ENCODE peak calls at places on chromosomes 11 and 22, in nine cellular contexts. T is colonic mucosa, N is upper lobe of right lung, K is body of pancreas, Z is brain microvascular endothelial cell, B is IMR-90, W is tibial artery, P is lower lobe of right lung, J is kidney. O is an unnamed sample.

GRCh38 chr11:11980841-11981308 is 27.6 kb downstream of the DKK3 start:
- DNase-seq in W (no peak), N (peak; percentile 26), B (peak; percentile 55), K (no peak), T (no peak), J (no peak), P (no peak), Z (no peak), O (no peak)

GRCh38 chr22:32558681-32559355 is 84.2 kb downstream of the FBXO7 start:
- DNase-seq in N (no peak), B (peak; percentile 79), J (peak; percentile 90), T (peak; percentile 69), P (no peak), Z (peak; percentile 51), K (peak; percentile 30), W (peak; percentile 90), O (peak; percentile 87)

GRCh38 chr11:131354251-131354701 is 16.1 kb upstream of the NTM start:
- DNase-seq in T (no peak), W (no peak), P (no peak), N (no peak), Z (no peak), K (no peak), B (no peak), J (no peak), O (no peak)

GRCh38 chr22:25542231-25542630 is 22.2 kb upstream of the GRK3 start:
- DNase-seq in J (no peak), K (no peak), W (no peak), N (no peak), B (no peak), T (no peak), P (no peak), Z (no peak), O (no peak)

GRCh38 chr22:30538280-30538679 is 8.3 kb downstream of the SEC14L6 start:
- DNase-seq in P (no peak), Z (peak; percentile 27), N (no peak), W (no peak), K (no peak), J (no peak), T (no peak), B (peak; percentile 19), O (no peak)

GRCh38 chr22:27676545-27677188 is 124.9 kb downstream of the MN1 start:
- DNase-seq in W (no peak), J (no peak), K (no peak), Z (peak; percentile 60), N (no peak), B (no peak), T (no peak), P (no peak), O (no peak)

GRCh38 chr22:36339171-36340065 is 48.3 kb downstream of the MYH9 start:
- DNase-seq in Z (peak; percentile 66), W (no peak), K (no peak), P (no peak), N (no peak), J (no peak), B (peak; percentile 78), T (no peak), O (no peak)

GRCh38 chr11:39174965-39175364 is 2284.5 kb downstream of the LRRC4C start:
- DNase-seq in B (no peak), K (no peak), T (no peak), J (no peak), W (no peak), N (no peak), Z (no peak), P (no peak), O (no peak)

GRCh38 chr22:42643632-42644421 is 3.4 kb upstream of the ATP5MGL start:
- DNase-seq in P (no peak), T (no peak), J (no peak), N (no peak), Z (no peak), B (no peak), W (no peak), K (no peak), O (no peak)

GRCh38 chr22:42645938-42646568 is 3.1 kb downstream of the CYB5R3 start:
- DNase-seq in N (no peak), B (no peak), J (no peak), W (no peak), T (peak; percentile 71), P (no peak), Z (no peak), K (peak; percentile 54), O (no peak)

GRCh38 chr22:42645341-42645937 is 3.8 kb downstream of the CYB5R3 start:
- DNase-seq in W (no peak), J (no peak), P (peak; percentile 61), Z (no peak), T (no peak), N (peak; percentile 74), K (no peak), B (no peak), O (no peak)

GRCh38 chr22:42642801-42643631 is 2.6 kb upstream of the ATP5MGL start:
- DNase-seq in K (no peak), N (no peak), P (no peak), W (no peak), J (no peak), Z (no peak), B (no peak), T (no peak), O (no peak)

DNA sequence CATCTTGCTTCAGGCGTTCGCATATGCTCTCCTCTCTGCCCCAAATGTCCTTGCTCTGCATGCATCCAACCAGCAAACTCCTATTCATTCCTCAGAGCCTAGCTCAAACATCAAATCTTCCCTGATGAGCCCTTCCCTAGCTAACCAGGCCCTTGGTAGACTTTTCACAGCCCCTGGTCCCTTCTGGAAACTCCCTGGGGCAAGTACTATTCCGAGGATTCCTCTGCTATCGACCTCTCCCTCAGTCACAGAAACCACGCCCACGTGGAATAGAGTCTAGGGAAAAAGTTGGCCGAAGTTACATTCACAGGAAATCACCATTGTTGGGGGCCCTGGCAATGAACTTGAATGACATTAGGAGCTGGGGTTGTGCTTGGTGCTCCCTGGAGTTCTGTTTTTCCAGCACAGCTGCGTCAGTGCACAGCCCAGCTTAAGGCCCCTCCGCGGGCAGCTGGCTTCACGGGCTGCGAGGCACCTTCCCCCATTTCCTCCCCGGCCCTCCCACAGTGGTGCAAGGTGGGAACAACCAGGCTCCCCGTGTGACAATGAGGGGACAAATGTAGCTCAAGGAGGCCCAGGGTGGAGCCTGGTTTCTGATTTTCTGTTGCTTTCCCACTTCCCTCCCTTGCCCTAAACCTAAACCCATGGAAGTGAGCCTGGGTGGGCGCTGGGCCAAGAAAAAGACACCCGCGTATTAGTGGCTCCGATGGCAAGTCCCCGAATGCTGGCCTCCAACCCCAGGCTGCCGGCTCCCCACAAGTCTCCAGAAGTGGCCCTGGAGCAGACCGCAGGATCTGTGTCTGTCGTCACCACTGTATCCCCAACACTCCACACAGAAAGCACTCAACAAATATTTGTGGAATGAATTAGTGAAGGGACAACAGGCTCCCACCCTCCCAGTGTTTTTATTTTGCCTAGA is 4.3 kb upstream of the ATP5MGL start:
- DNase-seq in J (no peak), B (no peak), P (peak; percentile 75), W (peak; percentile 70), Z (no peak), N (peak; percentile 76), K (peak; percentile 41), T (no peak), O (no peak)
- H3K4me3 ChIP-seq in J (peak overlapping the region; percentile 10), B (no peak overlapping the region), P (peak overlapping the region; percentile 43), W (peak overlapping the region; percentile 99), Z (peak overlapping the region; percentile 5), N (peak overlapping the region; percentile 42), K (no peak overlapping the region), T (no peak overlapping the region), O (peak overlapping the region; percentile 96)

DNA sequence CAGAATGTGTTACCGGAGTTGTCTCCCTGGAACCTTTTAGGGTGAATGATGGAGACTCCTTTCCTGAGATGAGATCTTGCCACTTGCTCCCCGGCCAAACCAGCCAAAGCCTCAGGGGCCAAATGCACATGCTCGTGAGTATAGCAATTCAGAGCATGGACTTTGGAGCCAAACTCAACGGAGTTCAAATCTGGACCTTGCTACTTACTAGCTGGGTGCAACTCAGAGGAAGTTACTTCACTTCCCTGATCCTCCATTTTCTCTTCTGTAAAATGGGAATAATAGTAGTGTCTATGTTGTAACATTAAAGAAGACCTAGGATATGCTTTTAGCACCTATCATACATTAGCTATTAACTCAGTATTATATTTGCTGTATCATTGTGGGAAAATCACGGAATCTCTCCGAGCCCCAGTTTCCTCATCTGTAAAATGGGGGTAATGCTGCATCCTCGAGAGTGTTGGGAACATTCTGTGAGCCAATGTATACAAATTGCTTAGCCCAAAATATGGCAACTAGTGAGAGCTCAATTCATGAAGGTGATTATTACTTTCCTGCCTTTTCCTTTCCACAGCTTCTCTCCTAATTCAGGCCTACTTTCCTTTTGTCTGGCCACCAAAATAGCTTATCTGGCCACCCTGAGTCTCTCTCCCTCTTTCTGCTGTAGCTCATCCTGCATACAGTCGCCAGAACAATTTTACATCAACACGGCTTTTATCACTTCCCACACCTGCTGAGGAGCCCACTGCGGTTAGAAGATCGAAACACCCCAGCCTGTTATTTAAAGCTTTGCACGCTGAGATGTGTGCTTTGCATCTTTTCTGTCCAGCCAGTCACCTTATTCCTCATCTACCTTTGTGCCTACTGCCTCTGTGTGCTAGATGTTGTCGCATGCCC is 96.3 kb downstream of the COMMD9 start:
- DNase-seq in T (no peak), P (no peak), Z (no peak), K (no peak), B (no peak), J (no peak), N (no peak), W (no peak), O (no peak)
- TF ChIP-seq CTCF in T (no peak), P (no peak), Z (no peak), K (no peak), B (no peak), J (no peak), N (no peak), W (no peak), O (no peak)

GRCh38 chr11:72720806-72721205 is 31.4 kb downstream of the ARAP1 start:
- DNase-seq in T (no peak), K (peak; percentile 39), P (peak; percentile 46), W (no peak), Z (no peak), N (peak; percentile 68), B (no peak), J (peak; percentile 72), O (no peak)
- H3K27ac ChIP-seq in T (peak overlapping the region; percentile 86), K (peak overlapping the region; percentile 95), P (peak overlapping the region; percentile 90), W (peak overlapping the region; percentile 73), Z (no peak overlapping the region), N (peak overlapping the region; percentile 91), B (no peak overlapping the region), J (peak overlapping the region; percentile 92), O (peak overlapping the region; percentile 62)

GRCh38 chr11:133081730-133082452 is 450.4 kb downstream of the OPCML start:
- DNase-seq in T (no peak), Z (no peak), B (no peak), W (no peak), P (no peak), J (no peak), K (no peak), N (no peak), O (no peak)

GRCh38 chr11:133086518-133086917 is 445.8 kb downstream of the OPCML start:
- DNase-seq in B (no peak), K (no peak), N (no peak), T (no peak), Z (no peak), J (no peak), P (no peak), W (no peak), O (no peak)

GRCh38 chr11:133082453-133082781 is 449.9 kb downstream of the OPCML start:
- DNase-seq in N (no peak), W (peak; percentile 38), K (peak; percentile 30), P (peak; percentile 60), J (peak; percentile 84), Z (no peak), T (peak; percentile 37), B (no peak), O (no peak)

GRCh38 chr11:133081020-133081419 is 451.3 kb downstream of the OPCML start:
- DNase-seq in K (no peak), N (no peak), J (no peak), Z (no peak), P (no peak), B (no peak), W (no peak), T (no peak), O (no peak)

DNA sequence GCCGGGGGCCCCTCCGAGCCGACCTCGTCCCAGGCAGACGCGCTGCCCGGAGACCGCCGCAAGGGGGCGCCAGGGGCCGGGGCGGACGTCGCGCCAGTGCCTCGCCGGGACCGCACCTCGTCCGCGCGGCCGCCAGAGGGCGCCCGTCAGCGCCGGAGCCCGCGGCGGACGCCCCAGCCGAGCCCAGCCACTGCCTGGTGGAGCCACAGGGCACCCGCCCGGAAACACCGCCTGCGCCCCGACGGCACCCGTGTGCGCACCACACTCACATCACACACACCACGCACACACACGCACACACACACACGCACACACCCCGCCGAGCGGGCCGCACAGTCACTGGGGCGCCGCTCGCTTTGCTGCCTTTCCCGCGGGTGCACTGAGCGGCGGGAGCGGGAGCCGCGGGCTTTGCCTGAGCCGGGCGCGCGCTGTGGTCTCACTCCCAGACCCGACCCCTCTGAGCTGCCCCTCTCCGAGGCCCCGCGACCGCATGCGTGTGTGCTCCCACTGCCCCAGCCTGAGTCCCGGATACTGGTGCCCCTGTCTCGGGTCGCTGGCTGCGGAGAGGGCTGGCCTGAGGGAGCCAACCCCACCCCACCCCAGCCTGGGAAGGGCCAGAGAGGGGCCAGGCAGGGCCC is 449.3 kb downstream of the OPCML start:
- DNase-seq in P (peak; percentile 76), J (peak; percentile 85), N (peak; percentile 84), B (peak; percentile 17), Z (peak; percentile 6), W (no peak), T (peak; percentile 43), K (peak; percentile 68), O (no peak)
- H3K4me3 ChIP-seq in P (peak overlapping the region; percentile 47), J (no peak overlapping the region), N (peak overlapping the region; percentile 29), B (peak overlapping the region; percentile 55), Z (peak overlapping the region; percentile 51), W (peak overlapping the region; percentile 42), T (peak overlapping the region; percentile 27), K (no peak overlapping the region), O (peak overlapping the region; percentile 74)

O was measured in coronary artery.